ENCODE peak calls at places on chromosomes 16 and 17, in six cellular contexts. P is activated naive CD4-positive, alpha-beta T cell treated with Interleukin-2 at 50 U/mL for 16 hours; O is KG1; L is fibroblast of the aortic adventitia; J is RWPE1; K is effector CD4-positive, alpha-beta T cell. T is an unnamed sample.

GRCh38 chr17:77616243-77616731 is 342.2 kb upstream of the TNRC6C start:
- DNase-seq in J (peak; percentile 40), K (no peak), P (no peak), O (no peak), L (no peak), T (no peak)

GRCh38 chr17:83131268-83132011 is 52.0 kb downstream of the METRNL start:
- DNase-seq in L (no peak), K (no peak), O (no peak), J (no peak), P (no peak), T (no peak)

GRCh38 chr16:67417333-67418061 is 1.2 kb upstream of the ZDHHC1 start:
- DNase-seq in K (no peak), O (no peak), P (no peak), J (no peak), L (no peak), T (no peak)

GRCh38 chr16:70592106-70592571 is 54.2 kb upstream of the IL34 start:
- DNase-seq in O (no peak), K (no peak), J (no peak), L (peak; percentile 69), P (no peak), T (no peak)

GRCh38 chr16:2860826-2861567 is 3.0 kb upstream of the PRSS22 start:
- DNase-seq in O (no peak), J (peak; percentile 26), K (no peak), P (no peak), L (no peak), T (no peak)

GRCh38 chr17:55520402-55520801 is 9.2 kb upstream of the SMIM36 start:
- DNase-seq in O (no peak), K (no peak), J (no peak), L (no peak), P (no peak), T (no peak)

GRCh38 chr17:39740357-39741111 is 2.8 kb downstream of the GRB7 start:
- DNase-seq in K (no peak), P (no peak), L (peak; percentile 37), J (peak; percentile 87), O (no peak), T (no peak)

GRCh38 chr16:69397821-69398521 is 12.2 kb upstream of the TERF2 start:
- DNase-seq in L (peak; percentile 73), P (no peak), J (peak; percentile 38), O (no peak), K (no peak), T (no peak)

GRCh38 chr17:61442878-61443474 is 9.2 kb upstream of the TBX4 start:
- DNase-seq in P (no peak), L (no peak), O (no peak), K (no peak), J (no peak), T (no peak)

GRCh38 chr16:74437-75318 is 2.2 kb upstream of the RHBDF1 start:
- DNase-seq in J (no peak), O (no peak), K (no peak), P (no peak), L (no peak), T (no peak)